ENCODE peak calls at places on chromosomes 2 and 18, in five cellular contexts. G is KG1; C is NCI-H1092; E is Kasumi-1; Q is stimulated activated CD8-positive, alpha-beta memory T cell treated with anti-CD3 and anti-CD28 coated beads, Interleukin-15, amount 100 ng/mL, for 48 hours. O is an unnamed sample.
A peak's percentile ranks its signal among the peaks of the same experiment; 100 is the strongest.

GRCh38 chr2:188675391-188676011 is 298.7 kb upstream of the COL3A1 start:
- DNase-seq in G (no peak), C (no peak), E (no peak), Q (no peak), O (no peak)

GRCh38 chr2:233798335-233799086 is 20.4 kb downstream of the MROH2A start:
- DNase-seq in G (no peak), C (no peak), E (no peak), Q (no peak), O (peak; percentile 6)

GRCh38 chr2:240620859-240621258 is 4.4 kb upstream of the GPR35 start:
- DNase-seq in G (no peak), C (no peak), E (no peak), Q (no peak), O (no peak)

GRCh38 chr2:196233033-196233807 is 61.8 kb upstream of the STK17B start:
- DNase-seq in G (no peak), C (no peak), E (no peak), Q (no peak), O (no peak)

GRCh38 chr2:128644156-128644555 is 325.5 kb upstream of the HS6ST1 start:
- DNase-seq in G (no peak), C (no peak), E (no peak), Q (no peak), O (no peak)

GRCh38 chr18:8767356-8767755 is 62.0 kb downstream of the MTCL1 start:
- DNase-seq in G (no peak), C (no peak), E (no peak), Q (no peak), O (no peak)

GRCh38 chr2:63049291-63050185 is 1.1 kb upstream of the OTX1 start:
- DNase-seq in G (no peak), C (no peak), E (peak; percentile 51), Q (no peak), O (no peak)

GRCh38 chr2:26298638-26299393 is 47.1 kb upstream of the SELENOI start:
- DNase-seq in G (no peak), C (no peak), E (no peak), Q (no peak), O (no peak)

GRCh38 chr18:4405965-4406364 is 49.1 kb downstream of the DLGAP1 start:
- DNase-seq in G (no peak), C (no peak), E (no peak), Q (no peak), O (no peak)

GRCh38 chr2:45010706-45011036 is 1.4 kb upstream of the SIX2 start:
- DNase-seq in G (no peak), C (no peak), E (no peak), Q (no peak), O (no peak)

GRCh38 chr2:233174131-233174530 is 77.3 kb upstream of the ATG16L1 start:
- DNase-seq in G (no peak), C (no peak), E (no peak), Q (no peak), O (no peak)

GRCh38 chr2:72153026-72153791 is 5.5 kb upstream of the CYP26B1 start:
- DNase-seq in G (no peak), C (no peak), E (no peak), Q (no peak), O (peak; percentile 10)

GRCh38 chr2:128595763-128596452 is 277.2 kb upstream of the HS6ST1 start:
- DNase-seq in G (no peak), C (no peak), E (no peak), Q (no peak), O (no peak)

GRCh38 chr2:176081993-176082884 is 1.5 kb downstream of the EVX2 start:
- DNase-seq in G (no peak), C (no peak), E (no peak), Q (no peak), O (no peak)

GRCh38 chr2:76633522-76633921 is 888.7 kb downstream of the LRRTM4 start:
- DNase-seq in G (no peak), C (no peak), E (no peak), Q (no peak), O (no peak)

GRCh38 chr18:2108581-2108980 is 462.7 kb downstream of the METTL4 start:
- DNase-seq in G (no peak), C (no peak), E (no peak), Q (no peak), O (no peak)

GRCh38 chr2:230152334-230152733 is 67.5 kb downstream of the SP110 start:
- DNase-seq in G (no peak), C (no peak), E (no peak), Q (no peak), O (no peak)